ENCODE peak calls at places on chromosome 20, in nine cellular contexts. U is A549; E is PC-3; Q is pancreas; X is GM12878; A is AG09319; H is fibroblast of mammary gland; F is CD8-positive, alpha-beta T cell; N is heart left ventricle. M is an unnamed sample.

GRCh38 chr20:45998337-45998736 is 10.4 kb upstream of the MMP9 start:
- DNase-seq in U (no peak), F (no peak), N (no peak), Q (no peak), A (no peak), E (no peak), X (no peak), H (no peak), M (no peak)

GRCh38 chr20:34083137-34083536 is 28.9 kb downstream of the EIF2S2 start:
- DNase-seq in E (peak; percentile 76), N (peak; percentile 85), F (no peak), Q (peak; percentile 56), H (peak; percentile 95), U (no peak), A (peak; percentile 87), X (no peak), M (peak; percentile 20)

GRCh38 chr20:53763707-53764415 is 170.2 kb upstream of the ZNF217 start:
- DNase-seq in U (peak; percentile 57), X (no peak), A (no peak), Q (peak; percentile 77), N (no peak), H (peak; percentile 55), E (peak; percentile 55), F (no peak), M (peak; percentile 19)

GRCh38 chr20:34772437-34772836 is 53.0 kb downstream of the NCOA6 start:
- DNase-seq in X (no peak), F (no peak), A (no peak), E (no peak), Q (no peak), N (no peak), U (no peak), H (no peak), M (no peak)

GRCh38 chr20:2751347-2751867 is 49.0 kb downstream of the CPXM1 start:
- DNase-seq in H (no peak), Q (peak; percentile 37), F (no peak), N (no peak), E (peak; percentile 36), U (no peak), A (no peak), X (no peak), M (no peak)

GRCh38 chr20:17504326-17504897 is 26.8 kb downstream of the BFSP1 start:
- DNase-seq in N (no peak), F (no peak), X (no peak), E (no peak), A (no peak), Q (no peak), U (no peak), H (no peak), M (no peak)

GRCh38 chr20:58378704-58379103 is 10.3 kb upstream of the VAPB start:
- DNase-seq in A (no peak), N (no peak), X (no peak), H (no peak), F (no peak), U (no peak), E (no peak), Q (no peak), M (no peak)

GRCh38 chr20:56601166-56601565 is 27.9 kb upstream of the TFAP2C start:
- DNase-seq in H (no peak), A (no peak), U (no peak), Q (no peak), E (peak; percentile 43), X (no peak), N (no peak), F (no peak), M (no peak)

GRCh38 chr20:50363027-50363426 is 147.2 kb upstream of the PTPN1 start:
- DNase-seq in A (no peak), N (no peak), Q (no peak), H (no peak), X (no peak), U (no peak), E (no peak), F (no peak), M (no peak)

GRCh38 chr20:33862709-33863403 is 51.7 kb downstream of the CHMP4B start:
- DNase-seq in X (no peak), F (peak; percentile 29), Q (peak; percentile 41), N (no peak), A (peak; percentile 44), E (peak; percentile 49), H (peak; percentile 63), U (peak; percentile 55), M (peak; percentile 59)

GRCh38 chr20:2708073-2708415 is 15.5 kb downstream of the EBF4 start:
- DNase-seq in A (no peak), H (no peak), N (no peak), Q (no peak), U (no peak), F (no peak), X (no peak), E (no peak), M (no peak)

DNA sequence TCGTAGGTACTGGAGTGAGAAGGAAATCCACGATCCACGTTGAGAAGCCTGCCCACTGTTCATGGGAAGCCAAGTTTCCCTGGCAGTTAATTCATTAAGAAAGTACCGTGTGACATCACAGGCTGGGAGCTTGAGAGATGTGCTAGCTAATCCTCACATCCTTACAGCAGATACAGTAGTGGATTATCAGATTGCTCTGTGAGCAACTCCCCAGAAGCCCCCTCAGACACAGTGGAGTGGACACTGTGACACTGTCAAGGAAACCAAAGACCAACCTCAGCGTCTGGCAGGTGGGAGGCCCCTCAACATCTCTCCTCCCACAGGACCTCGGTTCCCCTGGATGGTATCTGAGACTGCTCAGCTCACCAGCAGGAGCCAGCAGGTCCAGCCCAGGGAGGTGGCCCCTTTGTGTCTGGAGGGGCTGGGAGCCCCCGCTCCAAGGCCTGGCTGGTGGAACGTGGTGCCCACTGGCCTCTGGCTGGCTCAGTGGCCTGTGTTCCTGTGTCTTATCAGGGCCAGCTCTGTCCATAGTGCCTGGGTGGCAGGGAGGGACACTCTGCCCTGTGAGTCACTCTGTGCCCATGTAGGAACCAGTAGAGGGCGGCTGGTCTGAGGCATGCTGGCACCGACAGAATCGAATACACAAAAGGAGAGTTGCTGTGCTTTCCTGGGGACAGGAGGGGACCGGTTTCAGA is 7.2 kb downstream of the PYGB start:
- DNase-seq in Q (no peak), A (no peak), U (no peak), X (no peak), E (no peak), H (no peak), F (no peak), N (no peak), M (no peak)
- TF ChIP-seq CTCF in Q (no peak), A (no peak), U (peak; percentile 9), X (no peak), E (peak; percentile 35), H (no peak), F (no peak), N (peak; percentile 6), M (no peak)

GRCh38 chr20:7858851-7859250 is 81.4 kb downstream of the HAO1 start:
- DNase-seq in U (no peak), E (no peak), X (no peak), H (no peak), F (no peak), Q (no peak), A (no peak), N (no peak), M (no peak)

GRCh38 chr20:7855545-7855944 is 84.7 kb downstream of the HAO1 start:
- DNase-seq in A (no peak), X (no peak), F (no peak), H (no peak), N (no peak), E (peak; percentile 84), U (no peak), Q (no peak), M (no peak)

GRCh38 chr20:7853493-7853892 is 86.8 kb downstream of the HAO1 start:
- DNase-seq in N (no peak), U (no peak), A (no peak), E (peak; percentile 79), H (peak; percentile 63), Q (no peak), F (no peak), X (no peak), M (no peak)

GRCh38 chr20:7856756-7857155 is 83.5 kb downstream of the HAO1 start:
- DNase-seq in H (peak; percentile 76), Q (no peak), E (peak; percentile 95), X (no peak), F (no peak), A (no peak), N (no peak), U (no peak), M (peak; percentile 58)

GRCh38 chr20:7859371-7859802 is 80.9 kb downstream of the HAO1 start:
- DNase-seq in N (no peak), H (peak; percentile 79), X (peak; percentile 8), E (peak; percentile 84), Q (no peak), U (no peak), F (no peak), A (no peak), M (peak; percentile 54)
- TF ChIP-seq CTCF in N (peak; percentile 55), H (peak; percentile 74), X (peak; percentile 66), E (peak; percentile 95), Q (peak; percentile 34), U (peak; percentile 82), F (no peak), A (peak; percentile 70), M (peak; percentile 78)

GRCh38 chr20:32017711-32018251 is 7.5 kb downstream of the CCM2L start:
- DNase-seq in H (no peak), A (no peak), X (no peak), F (peak; percentile 24), N (no peak), Q (peak; percentile 66), U (peak; percentile 46), E (peak; percentile 68), M (no peak)
- TF ChIP-seq CTCF in H (no peak), A (no peak), X (no peak), F (no peak), N (no peak), Q (peak; percentile 32), U (no peak), E (no peak), M (no peak)

GRCh38 chr20:6819599-6819998 is 52.1 kb downstream of the BMP2 start:
- DNase-seq in U (no peak), A (no peak), H (no peak), Q (peak; percentile 16), N (no peak), E (peak; percentile 59), F (no peak), X (no peak), M (no peak)
- TF ChIP-seq CTCF in U (no peak), A (peak; percentile 39), H (no peak), Q (peak; percentile 15), N (no peak), E (peak; percentile 67), F (no peak), X (no peak), M (no peak)

DNA sequence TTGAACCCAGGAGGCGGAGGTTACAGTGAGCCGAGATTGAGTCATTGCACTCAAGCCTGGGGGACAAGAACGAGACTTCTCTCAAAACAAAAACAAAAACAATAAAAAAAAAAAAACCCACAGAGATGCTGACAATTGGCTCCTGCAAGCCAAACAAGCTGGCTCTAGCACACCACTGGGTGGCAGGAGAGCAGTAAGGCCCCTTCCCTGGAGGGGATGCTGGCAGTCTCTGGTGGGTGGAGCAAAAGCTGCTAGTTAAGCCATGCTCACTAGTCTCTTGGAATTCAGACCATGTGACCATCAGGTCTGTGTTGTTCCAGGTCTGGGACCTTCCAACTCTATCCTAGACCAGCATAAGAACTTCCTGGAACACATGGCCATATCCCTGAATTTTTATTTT is 18.9 kb upstream of the DSN1 start:
- DNase-seq in U (peak; percentile 54), H (peak; percentile 58), N (no peak), E (peak; percentile 74), Q (no peak), X (no peak), F (no peak), A (peak; percentile 35), M (peak; percentile 76)
- TF ChIP-seq CTCF in U (peak; percentile 37), H (peak; percentile 39), N (peak; percentile 44), E (peak; percentile 53), Q (no peak), X (peak; percentile 49), F (no peak), A (peak; percentile 60), M (peak; percentile 73)